ENCODE peak calls at places on chromosomes 2 and 18, in five cellular contexts. T is cardiac muscle cell, Z is lower lobe of right lung, P is heart left ventricle, F is A549. I is an unnamed sample.

GRCh38 chr2:10141736-10142639 is 19.4 kb downstream of the RRM2 start:
- DNase-seq in T (peak), Z (no peak), P (no peak), F (no peak), I (no peak)

GRCh38 chr2:195121341-195121740 is 535.7 kb upstream of the SLC39A10 start:
- DNase-seq in T (no peak), Z (no peak), P (no peak), F (no peak), I (no peak)

GRCh38 chr2:3493610-3493997 is 25.7 kb downstream of the ADI1 start:
- DNase-seq in T (peak), Z (no peak), P (no peak), F (no peak), I (no peak)

GRCh38 chr2:36902385-36903120 is 63.8 kb downstream of the STRN start:
- DNase-seq in T (no peak), Z (no peak), P (no peak), F (no peak), I (no peak)

GRCh38 chr2:2503864-2504418 is 172.9 kb upstream of the MYT1L start:
- DNase-seq in T (no peak), Z (no peak), P (no peak), F (no peak), I (no peak)

GRCh38 chr2:21740529-21740928 is 616.8 kb downstream of the TDRD15 start:
- DNase-seq in T (no peak), Z (no peak), P (no peak), F (no peak), I (no peak)

GRCh38 chr2:204177977-204178522 is 241.5 kb downstream of the ICOS start:
- DNase-seq in T (peak), Z (peak), P (peak), F (no peak), I (no peak)

GRCh38 chr2:240917684-240918257 is 11.6 kb downstream of the CROCC2 start:
- DNase-seq in T (no peak), Z (peak), P (peak), F (no peak), I (no peak)

GRCh38 chr2:117957616-117958015 is 56.3 kb downstream of the CCDC93 start:
- DNase-seq in T (no peak), Z (no peak), P (no peak), F (no peak), I (no peak)

GRCh38 chr2:203809991-203810510 is 57.5 kb upstream of the CTLA4 start:
- DNase-seq in T (no peak), Z (no peak), P (no peak), F (no peak), I (no peak)

GRCh38 chr2:72971036-72971435 is 53.7 kb downstream of the EMX1 start:
- DNase-seq in T (no peak), Z (no peak), P (no peak), F (no peak), I (no peak)

GRCh38 chr2:58702302-58702696 is 461.2 kb upstream of the FANCL start:
- DNase-seq in T (peak), Z (no peak), P (no peak), F (no peak), I (no peak)

GRCh38 chr2:114709936-114710850 is 267.8 kb downstream of the DPP10 start:
- DNase-seq in T (no peak), Z (no peak), P (no peak), F (no peak), I (no peak)

GRCh38 chr18:36724591-36725001 is 104.2 kb downstream of the TPGS2 start:
- DNase-seq in T (peak), Z (no peak), P (no peak), F (no peak), I (peak)

GRCh38 chr18:43279015-43279758 is 1.9 kb upstream of the SYT4 start:
- DNase-seq in T (peak), Z (no peak), P (no peak), F (no peak), I (peak)

GRCh38 chr2:47070920-47071824 is 83.9 kb downstream of the STPG4 start:
- DNase-seq in T (peak), Z (peak), P (peak), F (no peak), I (no peak)

GRCh38 chr2:88690591-88691338 is 708 bp upstream of the RPIA start:
- DNase-seq in T (no peak), Z (peak), P (no peak), F (peak), I (no peak)

GRCh38 chr2:108945969-108946368 is 43.1 kb downstream of the EDAR start:
- DNase-seq in T (no peak), Z (no peak), P (peak), F (no peak), I (no peak)

GRCh38 chr2:177518754-177519153 is 126.2 kb downstream of the AGPS start:
- DNase-seq in T (no peak), Z (no peak), P (no peak), F (no peak), I (no peak)

GRCh38 chr2:177340158-177340557 is 52.4 kb upstream of the AGPS start:
- DNase-seq in T (no peak), Z (no peak), P (no peak), F (no peak), I (no peak)

GRCh38 chr2:63369146-63369545 is 219.1 kb downstream of the WDPCP start:
- DNase-seq in T (no peak), Z (no peak), P (no peak), F (no peak), I (no peak)

GRCh38 chr18:63175264-63175663 is 144.3 kb downstream of the BCL2 start:
- DNase-seq in T (no peak), Z (no peak), P (no peak), F (no peak), I (no peak)

GRCh38 chr2:85066874-85067351 is 66.3 kb upstream of the TCF7L1 start:
- DNase-seq in T (peak), Z (peak), P (peak), F (peak), I (peak)

GRCh38 chr2:74051504-74051903 is 66.8 kb downstream of the TET3 start:
- DNase-seq in T (no peak), Z (no peak), P (no peak), F (no peak), I (no peak)

GRCh38 chr18:79940126-79940813 is 11.2 kb downstream of the SLC66A2 start:
- DNase-seq in T (no peak), Z (peak), P (no peak), F (no peak), I (no peak)

GRCh38 chr2:1653137-1653789 is 91.1 kb downstream of the PXDN start:
- DNase-seq in T (peak), Z (peak), P (no peak), F (no peak), I (no peak)

DNA sequence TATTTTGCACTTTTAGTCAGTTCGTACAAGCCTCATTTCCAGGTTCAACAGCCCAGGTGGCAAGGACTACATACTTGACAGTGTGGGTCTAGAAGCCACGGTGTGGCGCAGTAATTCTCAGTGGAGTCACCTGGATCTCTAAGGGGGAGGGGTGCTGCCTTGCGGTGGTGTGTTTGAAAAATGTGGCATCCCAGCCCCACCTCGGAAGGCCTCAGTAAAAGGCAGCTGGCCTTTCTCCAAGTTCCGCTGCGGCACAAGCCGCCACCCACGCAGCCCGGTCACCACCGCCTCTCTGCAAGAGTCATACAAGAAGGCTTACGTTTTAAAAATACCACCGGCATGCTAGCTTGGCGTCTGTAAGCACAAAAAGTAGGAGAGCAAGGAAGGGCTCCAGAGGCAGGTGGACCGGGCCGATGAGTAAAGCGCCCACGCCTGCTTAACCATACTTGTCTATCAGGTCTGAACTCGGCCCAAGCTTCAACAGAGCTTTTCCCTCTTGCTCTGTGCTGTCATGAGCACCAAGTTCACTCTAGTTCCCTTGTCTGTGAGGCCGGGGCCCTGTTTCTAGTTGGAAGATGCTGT is 49.5 kb downstream of the SPRED2 start:
- DNase-seq in T (peak), Z (peak), P (peak), F (peak), I (peak)
- TF ChIP-seq CTCF in T (no peak), Z (peak), P (peak), F (peak), I (no peak)

DNA sequence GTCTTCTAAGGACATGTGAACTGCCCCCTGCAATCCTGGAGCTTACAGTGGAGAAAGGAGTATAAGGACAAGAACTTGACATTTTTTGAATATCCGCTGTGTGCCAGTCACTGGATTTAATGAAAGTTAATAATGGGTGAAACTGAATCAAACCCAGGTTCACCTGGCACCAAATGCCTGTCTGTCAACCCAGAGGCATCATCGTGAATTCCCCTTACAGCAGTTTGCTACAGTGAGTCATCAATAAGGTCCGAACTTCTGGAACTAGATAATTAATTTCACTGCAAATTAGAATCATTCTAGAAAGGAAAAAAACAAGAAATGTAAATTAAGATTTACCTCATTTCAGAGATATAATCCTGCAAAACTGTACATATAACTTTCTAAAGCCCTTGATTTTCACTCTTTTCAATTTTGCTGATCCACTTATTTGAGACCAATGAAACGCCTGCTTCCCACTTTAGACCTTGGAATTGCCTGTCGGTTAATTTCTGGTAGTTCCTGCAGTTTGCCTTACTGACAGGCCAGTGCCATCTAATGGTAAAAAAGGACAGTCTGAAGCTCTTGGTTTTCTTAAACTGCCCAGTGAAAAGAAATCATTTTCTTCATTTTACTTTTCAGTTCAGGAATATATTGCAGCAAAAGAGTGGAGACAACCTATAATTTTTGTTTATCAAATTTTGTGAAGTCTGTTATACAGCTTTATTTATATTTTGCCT is 8.2 kb downstream of the DSG2 start:
- DNase-seq in T (peak), Z (no peak), P (no peak), F (peak), I (no peak)
- H3K27ac ChIP-seq in T (no peak), Z (no peak), P (no peak), F (no peak), I (no peak)

DNA sequence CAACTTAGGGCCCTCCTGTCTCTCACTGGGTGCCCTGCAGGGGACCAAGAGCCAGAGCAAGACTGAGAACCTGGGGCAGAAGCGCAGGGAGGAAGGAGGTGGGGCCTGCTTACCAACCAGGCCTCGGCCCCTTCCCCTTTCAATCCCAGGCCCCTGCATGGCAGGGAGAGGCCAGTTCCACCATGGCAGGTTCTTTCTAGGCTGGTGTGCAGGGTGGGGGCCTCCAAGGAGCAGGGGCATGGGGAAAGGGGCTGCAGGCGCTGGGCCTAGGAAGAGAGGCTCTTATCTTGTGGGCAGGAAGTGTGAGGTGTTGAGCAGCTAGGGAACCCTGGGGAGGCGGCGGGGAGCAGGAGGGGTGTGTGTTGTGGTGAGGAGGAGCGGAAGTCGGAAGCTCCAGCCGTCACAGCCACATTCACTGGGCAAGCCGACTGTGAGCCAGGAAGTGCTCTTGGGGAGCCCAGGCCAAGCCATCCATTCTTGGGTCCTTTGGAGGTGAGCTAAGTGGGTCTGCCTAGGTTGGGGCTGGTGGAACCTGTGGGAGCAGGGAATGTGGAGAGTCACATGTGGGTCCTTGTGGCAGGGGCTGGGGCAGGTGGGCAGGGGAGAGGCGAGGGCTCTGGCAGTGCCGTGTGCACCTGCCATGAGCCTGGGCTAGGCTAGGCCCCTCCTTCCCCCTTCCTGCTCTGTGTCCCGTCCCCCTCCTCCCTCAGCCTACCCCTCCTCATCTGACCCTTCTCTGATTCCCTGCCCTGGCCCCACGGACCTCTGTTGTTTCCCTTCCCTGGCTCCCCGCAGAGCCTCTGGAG is at the start of gene PSD4:
- DNase-seq in T (peak), Z (peak), P (peak), F (no peak), I (no peak)
- H3K4me3 ChIP-seq in T (no peak), Z (peak), P (peak), F (no peak), I (peak)

DNA sequence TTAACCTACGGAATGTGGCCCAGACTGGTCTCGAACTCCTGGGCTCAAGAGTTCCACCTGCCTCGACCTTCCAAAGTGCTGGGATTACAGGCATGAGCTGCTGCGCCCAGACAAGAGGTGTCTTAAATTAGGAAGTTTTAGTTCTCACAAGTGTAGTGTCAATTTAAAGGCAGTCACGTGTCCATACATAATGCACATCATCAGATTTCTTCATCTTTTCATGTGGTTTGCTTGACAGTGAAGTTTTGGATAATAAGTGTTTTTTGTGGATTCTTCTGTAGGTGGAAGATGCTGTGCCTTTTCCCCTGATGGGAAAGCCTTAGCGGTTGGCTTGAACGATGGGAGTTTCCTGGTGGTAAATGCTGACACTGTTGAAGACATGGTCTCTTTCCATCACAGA is 147.5 kb downstream of the RTN4 start:
- DNase-seq in T (no peak), Z (no peak), P (no peak), F (no peak), I (no peak)
- TF ChIP-seq CTCF in T (no peak), Z (no peak), P (no peak), F (no peak), I (no peak)

GRCh38 chr2:57333221-57333620 is 713.4 kb upstream of the VRK2 start:
- DNase-seq in T (no peak), Z (no peak), P (no peak), F (no peak), I (no peak)
- H3K27ac ChIP-seq in T (no peak), Z (no peak), P (no peak), F (no peak), I (no peak)

DNA sequence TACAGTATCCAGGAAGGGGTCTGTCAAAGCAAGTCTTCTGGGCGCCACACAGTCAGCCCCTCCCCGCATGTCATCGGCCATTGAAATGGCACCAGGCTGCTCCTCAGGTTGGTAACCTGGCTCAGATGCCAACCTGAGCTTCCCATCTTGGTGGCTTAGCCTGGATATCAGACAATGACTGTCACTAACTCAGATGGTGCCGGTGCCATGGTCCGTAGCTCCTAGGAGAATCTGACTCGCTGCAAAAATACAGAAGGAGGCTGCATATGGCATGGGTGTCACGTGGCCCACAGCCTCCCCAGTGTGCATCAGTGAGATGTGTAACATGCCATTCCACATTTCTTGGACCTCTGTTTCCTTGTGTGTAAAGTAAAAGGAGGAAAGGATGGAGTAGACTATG is 3.2 kb downstream of the NOSTRIN start:
- DNase-seq in T (no peak), Z (no peak), P (no peak), F (no peak), I (no peak)
- H3K4me3 ChIP-seq in T (no peak), Z (peak), P (no peak), F (no peak), I (no peak)

DNA sequence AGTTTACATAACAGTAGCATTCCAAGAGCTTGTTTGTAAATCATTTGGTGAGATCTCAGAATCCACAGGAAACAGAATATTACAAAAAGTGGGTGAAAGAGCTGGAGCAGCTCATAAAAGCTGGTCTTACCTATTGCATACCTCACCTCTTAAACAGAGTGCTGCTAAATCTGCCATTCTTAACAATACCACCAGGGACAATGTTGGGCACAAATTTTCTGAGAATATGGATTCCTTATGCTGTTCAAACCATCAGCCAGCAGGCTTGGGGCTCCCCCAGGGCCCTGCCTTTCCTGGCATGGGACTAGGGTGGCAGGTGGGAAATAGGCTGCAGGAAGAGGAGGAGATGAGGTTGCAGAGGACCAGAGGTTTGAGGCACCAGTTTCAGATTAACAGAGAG is 55.6 kb downstream of the TGFA start:
- DNase-seq in T (no peak), Z (no peak), P (no peak), F (peak), I (no peak)
- TF ChIP-seq CTCF in T (peak), Z (no peak), P (no peak), F (peak), I (no peak)

DNA sequence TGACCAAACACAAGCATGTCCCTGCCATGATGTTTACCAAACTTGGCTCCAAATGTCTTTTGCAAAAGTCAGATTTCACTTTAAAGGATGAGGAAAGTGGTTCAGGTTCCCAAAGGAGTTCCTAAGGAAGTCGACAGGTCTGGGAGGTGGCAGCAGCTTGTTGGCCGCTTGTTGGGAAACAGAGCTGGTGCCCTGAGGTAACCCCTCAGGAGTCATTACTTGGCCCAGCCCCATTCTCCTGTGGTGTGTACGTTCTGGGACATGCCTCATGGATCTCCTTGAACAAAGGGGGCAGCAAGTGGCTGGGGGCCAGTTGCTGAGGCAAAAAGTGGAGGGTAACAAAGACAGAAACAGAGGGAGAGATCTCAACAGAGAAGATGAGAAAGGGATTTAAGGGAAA is 10.9 kb downstream of the TMBIM1 start:
- DNase-seq in T (no peak), Z (no peak), P (no peak), F (no peak), I (no peak)
- H3K27ac ChIP-seq in T (no peak), Z (peak), P (peak), F (no peak), I (peak)

I was measured in dorsolateral prefrontal cortex.